ENCODE peak calls at places on chromosomes 2 and 18, in six cellular contexts. U is cardiac muscle cell, O is GM12865, H is right lobe of liver, R is HFFc6, C is AG04450. K is an unnamed sample.

GRCh38 chr2:231007159-231008045 is 11.5 kb downstream of the SPATA3 start:
- DNase-seq in U (no peak), O (no peak), H (no peak), R (no peak), C (no peak), K (no peak)

GRCh38 chr2:169704160-169704713 is 10.0 kb downstream of the PHOSPHO2 start:
- DNase-seq in U (no peak), O (no peak), H (no peak), R (no peak), C (no peak), K (no peak)

GRCh38 chr18:55920063-55920462 is 332.1 kb upstream of the TCF4 start:
- DNase-seq in U (no peak), O (no peak), H (no peak), R (no peak), C (no peak), K (no peak)

GRCh38 chr2:70241338-70241737 is 7.1 kb downstream of the TIA1 start:
- DNase-seq in U (no peak), O (no peak), H (no peak), R (no peak), C (no peak), K (no peak)

GRCh38 chr2:79210274-79210917 is 50.8 kb upstream of the REG3A start:
- DNase-seq in U (no peak), O (no peak), H (no peak), R (no peak), C (no peak), K (no peak)

GRCh38 chr2:75310915-75311314 is 111.6 kb upstream of the TACR1 start:
- DNase-seq in U (no peak), O (no peak), H (no peak), R (peak), C (no peak), K (no peak)

GRCh38 chr2:17363846-17364245 is 154.4 kb downstream of the RAD51AP2 start:
- DNase-seq in U (no peak), O (no peak), H (no peak), R (no peak), C (no peak), K (no peak)

GRCh38 chr2:58460670-58461069 is 219.5 kb upstream of the FANCL start:
- DNase-seq in U (no peak), O (no peak), H (no peak), R (no peak), C (no peak), K (no peak)

GRCh38 chr2:214543386-214543955 is 132.6 kb downstream of the VWC2L start:
- DNase-seq in U (no peak), O (peak), H (no peak), R (peak), C (peak), K (no peak)

GRCh38 chr2:38245114-38245641 is 131.9 kb downstream of the ATL2 start:
- DNase-seq in U (no peak), O (peak), H (no peak), R (no peak), C (no peak), K (no peak)

GRCh38 chr18:11541179-11541578 is 68.2 kb upstream of the SLC35G4 start:
- DNase-seq in U (peak), O (peak), H (no peak), R (no peak), C (no peak), K (no peak)

GRCh38 chr2:167940361-167940744 is 307.0 kb downstream of the STK39 start:
- DNase-seq in U (no peak), O (no peak), H (no peak), R (no peak), C (no peak), K (no peak)

GRCh38 chr18:43192408-43192807 is 76.9 kb upstream of the RIT2 start:
- DNase-seq in U (no peak), O (peak), H (no peak), R (no peak), C (no peak), K (no peak)

GRCh38 chr2:70983506-70984227 is 5.2 kb downstream of the ANKRD53 start:
- DNase-seq in U (no peak), O (no peak), H (peak), R (no peak), C (no peak), K (no peak)

GRCh38 chr2:233114421-233114861 is 54.3 kb downstream of the INPP5D start:
- DNase-seq in U (no peak), O (no peak), H (no peak), R (no peak), C (no peak), K (peak)

GRCh38 chr18:79498662-79499061 is 102.9 kb downstream of the NFATC1 start:
- DNase-seq in U (no peak), O (no peak), H (no peak), R (no peak), C (no peak), K (peak)

GRCh38 chr2:54704688-54705605 is 18.5 kb upstream of the EML6 start:
- DNase-seq in U (peak), O (peak), H (no peak), R (peak), C (no peak), K (no peak)

GRCh38 chr2:191155608-191156071 is 4.8 kb upstream of the STAT4 start:
- DNase-seq in U (peak), O (peak), H (no peak), R (peak), C (no peak), K (peak)

GRCh38 chr2:64852771-64853241 is 136.4 kb upstream of the SLC1A4 start:
- DNase-seq in U (no peak), O (no peak), H (no peak), R (no peak), C (no peak), K (no peak)

GRCh38 chr18:519019-519879 is 18.7 kb upstream of the COLEC12 start:
- DNase-seq in U (peak), O (peak), H (no peak), R (no peak), C (peak), K (peak)

GRCh38 chr2:186882511-186883071 is 33.6 kb upstream of the ZSWIM2 start:
- DNase-seq in U (peak), O (no peak), H (no peak), R (no peak), C (no peak), K (no peak)

GRCh38 chr2:174344716-174345472 is 10.1 kb downstream of the SP9 start:
- DNase-seq in U (peak), O (no peak), H (no peak), R (peak), C (no peak), K (no peak)

GRCh38 chr2:67790622-67791021 is 272.2 kb downstream of the C1D start:
- DNase-seq in U (peak), O (no peak), H (no peak), R (peak), C (peak), K (no peak)

GRCh38 chr2:70923378-70924015 is 12.2 kb upstream of the ATP6V1B1 start:
- DNase-seq in U (no peak), O (peak), H (peak), R (no peak), C (no peak), K (peak)

GRCh38 chr2:240528406-240529040 is 29.3 kb downstream of the ANKMY1 start:
- DNase-seq in U (no peak), O (no peak), H (no peak), R (no peak), C (no peak), K (no peak)

GRCh38 chr18:40413160-40413559 is 1541.9 kb upstream of the PIK3C3 start:
- DNase-seq in U (peak), O (no peak), H (no peak), R (no peak), C (no peak), K (no peak)

GRCh38 chr18:10965104-10965503 is 184.3 kb downstream of the PIEZO2 start:
- DNase-seq in U (peak), O (no peak), H (no peak), R (no peak), C (no peak), K (no peak)

GRCh38 chr2:184162426-184162825 is 435.9 kb upstream of the ZNF804A start:
- DNase-seq in U (no peak), O (no peak), H (no peak), R (no peak), C (no peak), K (no peak)

GRCh38 chr2:4995466-4995865 is 696.7 kb upstream of the SOX11 start:
- DNase-seq in U (no peak), O (no peak), H (no peak), R (no peak), C (no peak), K (no peak)

GRCh38 chr2:88582030-88582429 is 45.2 kb downstream of the EIF2AK3 start:
- DNase-seq in U (no peak), O (no peak), H (no peak), R (no peak), C (no peak), K (no peak)

GRCh38 chr18:9755603-9756002 is 47.5 kb downstream of the RAB31 start:
- DNase-seq in U (peak), O (no peak), H (no peak), R (no peak), C (no peak), K (no peak)

GRCh38 chr2:56008661-56009411 is 85.3 kb upstream of the EFEMP1 start:
- DNase-seq in U (peak), O (no peak), H (no peak), R (peak), C (peak), K (no peak)

GRCh38 chr2:189109921-189110397 is 69.6 kb downstream of the COL5A2 start:
- DNase-seq in U (peak), O (peak), H (no peak), R (no peak), C (no peak), K (no peak)

GRCh38 chr2:134491022-134491421 is 227.8 kb downstream of the TMEM163 start:
- DNase-seq in U (no peak), O (no peak), H (no peak), R (no peak), C (no peak), K (no peak)

GRCh38 chr18:32735781-32736180 is 37.0 kb downstream of the KLHL14 start:
- DNase-seq in U (peak), O (no peak), H (no peak), R (no peak), C (no peak), K (no peak)

GRCh38 chr2:142112648-142113278 is 18.1 kb downstream of the LRP1B start:
- DNase-seq in U (peak), O (no peak), H (no peak), R (no peak), C (no peak), K (no peak)

DNA sequence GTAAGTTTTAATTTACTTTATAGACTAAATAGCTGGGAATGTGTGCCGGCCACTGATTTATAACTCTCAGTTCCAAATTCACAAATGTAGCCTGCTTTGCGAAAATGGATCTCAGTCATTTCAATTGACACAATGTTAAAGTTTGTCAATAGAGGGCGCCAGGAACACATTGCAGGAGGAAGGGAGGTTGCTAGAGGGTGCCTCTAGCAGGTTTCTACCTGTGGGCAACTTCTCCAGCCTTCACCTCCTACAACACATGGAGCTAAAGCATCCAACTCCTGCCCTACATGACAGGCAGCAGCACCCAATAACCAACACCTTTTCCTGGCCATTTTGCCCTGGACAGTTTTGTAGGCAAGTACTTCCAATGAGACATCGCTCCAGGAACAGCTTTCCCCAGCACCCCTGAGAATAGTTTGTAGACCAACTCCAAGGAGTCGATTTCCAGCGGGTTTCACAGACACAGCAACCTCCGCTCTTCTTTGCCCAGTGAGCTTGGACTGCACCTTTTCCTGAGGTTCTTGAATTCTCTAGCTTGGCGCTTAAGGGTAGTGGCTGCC is 784.8 kb upstream of the CDH2 start:
- DNase-seq in U (peak), O (peak), H (no peak), R (peak), C (peak), K (peak)
- TF ChIP-seq CTCF in U (peak), O (peak), H (no peak), R (peak), C (peak), K (no peak)

DNA sequence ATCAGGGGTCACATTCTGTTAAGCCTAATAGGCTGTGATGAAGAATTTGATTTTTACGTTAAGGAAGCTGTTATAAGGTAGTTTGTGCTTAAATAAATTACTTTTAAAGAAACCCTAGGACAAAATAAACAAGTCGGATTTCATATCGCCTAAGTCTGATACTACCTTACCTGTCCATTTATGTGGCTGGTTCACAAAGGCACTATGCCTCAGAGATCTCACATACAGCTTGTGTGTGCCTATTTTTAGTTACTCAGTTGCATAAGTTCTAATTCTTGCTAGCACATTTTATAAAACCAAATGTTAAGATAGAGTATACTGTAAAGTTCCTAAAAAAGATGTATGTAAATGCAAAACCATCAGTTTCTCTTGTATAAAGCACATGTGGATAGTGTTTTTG is 40.0 kb downstream of the AGFG1 start:
- DNase-seq in U (no peak), O (no peak), H (no peak), R (no peak), C (no peak), K (no peak)
- TF ChIP-seq CTCF in U (no peak), O (no peak), H (no peak), R (no peak), C (no peak), K (no peak)

GRCh38 chr2:28340312-28341202 is 52.1 kb upstream of the FOSL2 start:
- DNase-seq in U (no peak), O (no peak), H (no peak), R (no peak), C (no peak), K (no peak)
- TF ChIP-seq CTCF in U (no peak), O (no peak), H (no peak), R (peak), C (peak), K (no peak)

GRCh38 chr2:239276813-239277193 is 124.0 kb downstream of the HDAC4 start:
- DNase-seq in U (no peak), O (no peak), H (no peak), R (no peak), C (no peak), K (peak)
- TF ChIP-seq CTCF in U (peak), O (no peak), H (no peak), R (peak), C (peak), K (no peak)

GRCh38 chr2:158755738-158756137 is 39.4 kb upstream of the DAPL1 start:
- DNase-seq in U (no peak), O (peak), H (no peak), R (no peak), C (no peak), K (peak)
- TF ChIP-seq CTCF in U (peak), O (peak), H (no peak), R (peak), C (peak), K (no peak)

GRCh38 chr2:152297715-152298114 is 37.3 kb upstream of the FMNL2 start:
- DNase-seq in U (no peak), O (no peak), H (no peak), R (no peak), C (no peak), K (no peak)

GRCh38 chr2:152301131-152301530 is 33.8 kb upstream of the FMNL2 start:
- DNase-seq in U (no peak), O (no peak), H (no peak), R (no peak), C (no peak), K (no peak)

GRCh38 chr2:152298754-152299153 is 36.2 kb upstream of the FMNL2 start:
- DNase-seq in U (peak), O (no peak), H (no peak), R (no peak), C (no peak), K (no peak)
- TF ChIP-seq CTCF in U (no peak), O (no peak), H (no peak), R (no peak), C (no peak), K (no peak)

GRCh38 chr2:135573620-135574019 is 42.3 kb downstream of the R3HDM1 start:
- DNase-seq in U (no peak), O (no peak), H (no peak), R (no peak), C (no peak), K (no peak)
- TF ChIP-seq CTCF in U (peak), O (no peak), H (peak), R (peak), C (no peak), K (no peak)

DNA sequence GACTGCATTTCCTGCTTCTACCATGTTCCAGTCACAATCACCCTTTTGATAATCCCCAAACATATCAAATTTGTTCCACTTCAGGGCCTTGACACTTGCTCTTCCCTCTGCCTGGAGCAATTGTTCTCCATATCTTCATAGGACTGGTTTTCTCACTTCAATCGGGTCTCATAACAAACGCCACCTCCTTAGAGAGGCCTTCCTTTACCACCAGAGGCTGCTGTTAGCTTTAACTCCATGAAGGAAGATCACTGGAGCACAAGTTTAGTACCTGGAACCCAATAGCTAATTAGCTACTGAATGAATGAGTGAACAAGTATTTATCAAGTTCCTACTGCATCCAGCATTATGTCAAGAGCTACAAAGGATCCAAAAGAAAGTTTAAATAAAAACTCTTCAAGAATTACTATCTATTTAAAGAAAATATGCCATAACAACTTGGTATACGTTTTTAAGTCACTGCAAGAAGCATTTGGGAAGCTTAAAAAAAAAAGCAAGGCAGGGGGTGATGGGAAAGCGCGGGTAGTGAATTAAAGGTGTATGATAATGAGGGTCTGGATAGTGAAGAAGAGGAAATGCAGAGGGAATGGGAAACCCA is 58.8 kb downstream of the BAZ2B start:
- DNase-seq in U (peak), O (peak), H (no peak), R (peak), C (no peak), K (no peak)
- TF ChIP-seq CTCF in U (peak), O (peak), H (no peak), R (peak), C (peak), K (no peak)

GRCh38 chr2:132372276-132372675 is 44.3 kb upstream of the GPR39 start:
- DNase-seq in U (no peak), O (no peak), H (no peak), R (no peak), C (no peak), K (no peak)
- TF ChIP-seq CTCF in U (no peak), O (no peak), H (no peak), R (no peak), C (no peak), K (no peak)

DNA sequence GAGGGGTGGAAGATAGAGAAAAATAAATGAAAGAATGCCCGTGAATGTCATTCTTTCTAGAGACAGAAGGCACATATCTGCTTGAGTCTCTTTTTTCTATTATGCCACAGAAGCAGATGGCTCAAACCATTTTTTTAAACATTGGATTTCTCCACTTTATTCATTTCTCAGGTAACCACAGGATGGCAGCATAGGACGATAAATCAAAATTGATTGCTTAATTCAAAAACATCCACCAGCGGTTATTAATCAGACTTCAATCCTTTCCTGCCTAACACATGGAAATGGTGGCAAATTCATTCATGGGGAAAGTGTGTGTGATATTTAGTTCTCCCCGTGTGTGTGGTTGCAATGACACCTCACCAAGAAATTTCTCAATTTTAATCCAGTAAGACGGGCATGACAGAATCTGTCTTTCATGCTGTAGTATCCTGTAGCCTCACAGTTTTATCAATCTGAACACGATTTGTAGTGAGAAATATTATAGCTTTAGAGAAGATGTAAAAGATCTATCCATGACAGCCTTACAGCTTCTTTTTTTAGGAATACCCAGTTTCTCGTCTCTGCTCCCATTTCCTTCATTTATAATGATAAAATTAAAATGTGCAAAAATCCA is 72.2 kb downstream of the DSC3 start:
- DNase-seq in U (peak), O (peak), H (no peak), R (no peak), C (no peak), K (no peak)
- TF ChIP-seq CTCF in U (peak), O (peak), H (peak), R (peak), C (no peak), K (no peak)

K was measured in activated CD8-positive, alpha-beta T cell treated with anti-CD3 and anti-CD28 coated beads for 36 hours.